ENCODE peak calls at places on chromosomes 4 and X, in ten cellular contexts. One of them, this sample, is unnamed.
A peak's percentile ranks its signal among the peaks of the same experiment; 100 is the strongest.

GRCh38 chr4:80302616-80303223 is 32.8 kb upstream of the CFAP299 start:
- DNase-seq in H1: no peak
- DNase-seq in psoas muscle: no peak
- DNase-seq in heart right ventricle: no peak
- DNase-seq in mucosa of descending colon: no peak
- DNase-seq in MM.1S: no peak
- DNase-seq in OCI-LY7: no peak
- DNase-seq in H9: no peak
- DNase-seq in Panc1: no peak
- DNase-seq in transverse colon: no peak
- DNase-seq in this sample: no peak

GRCh38 chr4:146633471-146633800 is 5.3 kb upstream of the POU4F2 start:
- DNase-seq in H1: no peak
- DNase-seq in psoas muscle: no peak
- DNase-seq in heart right ventricle: no peak
- DNase-seq in mucosa of descending colon: no peak
- DNase-seq in MM.1S: no peak
- DNase-seq in OCI-LY7: no peak
- DNase-seq in H9: no peak
- DNase-seq in Panc1: no peak
- DNase-seq in transverse colon: no peak
- DNase-seq in this sample: no peak

GRCh38 chr4:85677286-85677685 is 202.3 kb downstream of the ARHGAP24 start:
- DNase-seq in H1: no peak
- DNase-seq in psoas muscle: no peak
- DNase-seq in heart right ventricle: no peak
- DNase-seq in mucosa of descending colon: no peak
- DNase-seq in MM.1S: no peak
- DNase-seq in OCI-LY7: no peak
- DNase-seq in H9: no peak
- DNase-seq in Panc1: no peak
- DNase-seq in transverse colon: no peak
- DNase-seq in this sample: no peak

GRCh38 chr4:14719053-14719452 is 283.2 kb upstream of the CPEB2 start:
- DNase-seq in H1: no peak
- DNase-seq in psoas muscle: no peak
- DNase-seq in heart right ventricle: peak; percentile 7
- DNase-seq in mucosa of descending colon: peak; percentile 2
- DNase-seq in MM.1S: no peak
- DNase-seq in OCI-LY7: no peak
- DNase-seq in H9: no peak
- DNase-seq in Panc1: no peak
- DNase-seq in transverse colon: no peak
- DNase-seq in this sample: peak; percentile 8

GRCh38 chr4:185139736-185140135 is 3.3 kb upstream of the SLC25A4 start:
- DNase-seq in H1: no peak
- DNase-seq in psoas muscle: peak; percentile 65
- DNase-seq in heart right ventricle: no peak
- DNase-seq in mucosa of descending colon: no peak
- DNase-seq in MM.1S: no peak
- DNase-seq in OCI-LY7: no peak
- DNase-seq in H9: no peak
- DNase-seq in Panc1: no peak
- DNase-seq in transverse colon: no peak
- DNase-seq in this sample: no peak

GRCh38 chr4:77795339-77795738 is 23.8 kb downstream of the CNOT6L start:
- DNase-seq in H1: no peak
- DNase-seq in psoas muscle: no peak
- DNase-seq in heart right ventricle: no peak
- DNase-seq in mucosa of descending colon: no peak
- DNase-seq in MM.1S: no peak
- DNase-seq in OCI-LY7: no peak
- DNase-seq in H9: no peak
- DNase-seq in Panc1: no peak
- DNase-seq in transverse colon: no peak
- DNase-seq in this sample: no peak

GRCh38 chr4:176339936-176340761 is 20.4 kb downstream of the SPCS3 start:
- DNase-seq in H1: no peak
- DNase-seq in psoas muscle: no peak
- DNase-seq in heart right ventricle: no peak
- DNase-seq in mucosa of descending colon: no peak
- DNase-seq in MM.1S: no peak
- DNase-seq in OCI-LY7: no peak
- DNase-seq in H9: no peak
- DNase-seq in Panc1: no peak
- DNase-seq in transverse colon: no peak
- DNase-seq in this sample: no peak

GRCh38 chr4:76486588-76487276 is 51.7 kb downstream of the SHROOM3 start:
- DNase-seq in H1: no peak
- DNase-seq in psoas muscle: no peak
- DNase-seq in heart right ventricle: no peak
- DNase-seq in mucosa of descending colon: no peak
- DNase-seq in MM.1S: peak; percentile 78
- DNase-seq in OCI-LY7: no peak
- DNase-seq in H9: no peak
- DNase-seq in Panc1: no peak
- DNase-seq in transverse colon: no peak
- DNase-seq in this sample: no peak

GRCh38 chr4:54233697-54234496 is 4.8 kb downstream of the PDGFRA start:
- DNase-seq in H1: no peak
- DNase-seq in psoas muscle: peak; percentile 87
- DNase-seq in heart right ventricle: peak; percentile 73
- DNase-seq in mucosa of descending colon: peak; percentile 77
- DNase-seq in MM.1S: peak; percentile 78
- DNase-seq in OCI-LY7: peak; percentile 71
- DNase-seq in H9: peak; percentile 73
- DNase-seq in Panc1: peak; percentile 51
- DNase-seq in transverse colon: peak; percentile 80
- DNase-seq in this sample: peak; percentile 77

GRCh38 chr4:110344165-110344564 is 131.8 kb upstream of the ENPEP start:
- DNase-seq in H1: no peak
- DNase-seq in psoas muscle: no peak
- DNase-seq in heart right ventricle: no peak
- DNase-seq in mucosa of descending colon: peak; percentile 72
- DNase-seq in MM.1S: peak; percentile 39
- DNase-seq in OCI-LY7: no peak
- DNase-seq in H9: no peak
- DNase-seq in Panc1: no peak
- DNase-seq in transverse colon: peak; percentile 16
- DNase-seq in this sample: no peak

GRCh38 chrX:150690126-150690525 is 3.1 kb upstream of the MTMR1 start:
- DNase-seq in H1: no peak
- DNase-seq in psoas muscle: no peak
- DNase-seq in heart right ventricle: no peak
- DNase-seq in mucosa of descending colon: no peak
- DNase-seq in MM.1S: no peak
- DNase-seq in OCI-LY7: no peak
- DNase-seq in H9: no peak
- DNase-seq in Panc1: no peak
- DNase-seq in transverse colon: no peak
- DNase-seq in this sample: no peak

GRCh38 chr4:140358281-140358680 is 15.2 kb upstream of the SCOC start:
- DNase-seq in H1: no peak
- DNase-seq in psoas muscle: no peak
- DNase-seq in heart right ventricle: no peak
- DNase-seq in mucosa of descending colon: no peak
- DNase-seq in MM.1S: no peak
- DNase-seq in OCI-LY7: no peak
- DNase-seq in H9: no peak
- DNase-seq in Panc1: no peak
- DNase-seq in transverse colon: no peak
- DNase-seq in this sample: no peak

GRCh38 chr4:140357868-140358267 is 15.6 kb upstream of the SCOC start:
- DNase-seq in H1: no peak
- DNase-seq in psoas muscle: no peak
- DNase-seq in heart right ventricle: no peak
- DNase-seq in mucosa of descending colon: no peak
- DNase-seq in MM.1S: no peak
- DNase-seq in OCI-LY7: no peak
- DNase-seq in H9: no peak
- DNase-seq in Panc1: no peak
- DNase-seq in transverse colon: no peak
- DNase-seq in this sample: no peak

GRCh38 chr4:140363051-140363450 is 10.4 kb upstream of the SCOC start:
- DNase-seq in H1: no peak
- DNase-seq in psoas muscle: no peak
- DNase-seq in heart right ventricle: no peak
- DNase-seq in mucosa of descending colon: peak; percentile 61
- DNase-seq in MM.1S: no peak
- DNase-seq in OCI-LY7: no peak
- DNase-seq in H9: no peak
- DNase-seq in Panc1: no peak
- DNase-seq in transverse colon: peak; percentile 25
- DNase-seq in this sample: no peak

GRCh38 chr4:140361099-140361498 is 12.3 kb upstream of the SCOC start:
- DNase-seq in H1: no peak
- DNase-seq in psoas muscle: no peak
- DNase-seq in heart right ventricle: no peak
- DNase-seq in mucosa of descending colon: no peak
- DNase-seq in MM.1S: no peak
- DNase-seq in OCI-LY7: no peak
- DNase-seq in H9: no peak
- DNase-seq in Panc1: no peak
- DNase-seq in transverse colon: no peak
- DNase-seq in this sample: no peak

GRCh38 chr4:140359571-140360427 is 13.6 kb upstream of the SCOC start:
- DNase-seq in H1: peak; percentile 47
- DNase-seq in psoas muscle: peak; percentile 68
- DNase-seq in heart right ventricle: peak; percentile 69
- DNase-seq in mucosa of descending colon: peak; percentile 95
- DNase-seq in MM.1S: peak; percentile 84
- DNase-seq in OCI-LY7: peak; percentile 86
- DNase-seq in H9: peak; percentile 85
- DNase-seq in Panc1: peak; percentile 63
- DNase-seq in transverse colon: peak; percentile 82
- DNase-seq in this sample: peak; percentile 63
- H3K4me1 ChIP-seq in H1: no peaks in the 10 kb centered on the region
- H3K4me1 ChIP-seq in psoas muscle: no peaks in the 10 kb centered on the region
- H3K4me1 ChIP-seq in heart right ventricle: peaks cover 4% of the 10 kb centered on the region
- H3K4me1 ChIP-seq in mucosa of descending colon: peaks cover 22% of the 10 kb centered on the region
- H3K4me1 ChIP-seq in MM.1S: no peaks in the 10 kb centered on the region
- H3K4me1 ChIP-seq in OCI-LY7: no peaks in the 10 kb centered on the region
- H3K4me1 ChIP-seq in H9: no peaks in the 10 kb centered on the region
- H3K4me1 ChIP-seq in Panc1: no peaks in the 10 kb centered on the region
- H3K4me1 ChIP-seq in transverse colon: no peaks in the 10 kb centered on the region
- H3K4me1 ChIP-seq in this sample: no peaks in the 10 kb centered on the region

GRCh38 chr4:38819569-38819968 is 15.0 kb upstream of the TLR1 start:
- DNase-seq in H1: no peak
- DNase-seq in psoas muscle: no peak
- DNase-seq in heart right ventricle: no peak
- DNase-seq in mucosa of descending colon: no peak
- DNase-seq in MM.1S: no peak
- DNase-seq in OCI-LY7: no peak
- DNase-seq in H9: no peak
- DNase-seq in Panc1: no peak
- DNase-seq in transverse colon: no peak
- DNase-seq in this sample: no peak
- H3K4me1 ChIP-seq in H1: no peaks in the 10 kb centered on the region
- H3K4me1 ChIP-seq in psoas muscle: no peaks in the 10 kb centered on the region
- H3K4me1 ChIP-seq in heart right ventricle: no peaks in the 10 kb centered on the region
- H3K4me1 ChIP-seq in mucosa of descending colon: no peaks in the 10 kb centered on the region
- H3K4me1 ChIP-seq in MM.1S: peaks cover 12% of the 10 kb centered on the region
- H3K4me1 ChIP-seq in OCI-LY7: peaks cover 19% of the 10 kb centered on the region
- H3K4me1 ChIP-seq in H9: no peaks in the 10 kb centered on the region
- H3K4me1 ChIP-seq in Panc1: no peaks in the 10 kb centered on the region
- H3K4me1 ChIP-seq in transverse colon: no peaks in the 10 kb centered on the region
- H3K4me1 ChIP-seq in this sample: no peaks in the 10 kb centered on the region

GRCh38 chr4:142377345-142378091 is 468.6 kb downstream of the INPP4B start:
- DNase-seq in H1: no peak
- DNase-seq in psoas muscle: no peak
- DNase-seq in heart right ventricle: no peak
- DNase-seq in mucosa of descending colon: no peak
- DNase-seq in MM.1S: no peak
- DNase-seq in OCI-LY7: no peak
- DNase-seq in H9: no peak
- DNase-seq in Panc1: no peak
- DNase-seq in transverse colon: no peak
- DNase-seq in this sample: no peak

GRCh38 chr4:142376204-142376603 is 469.9 kb downstream of the INPP4B start:
- DNase-seq in H1: no peak
- DNase-seq in psoas muscle: no peak
- DNase-seq in heart right ventricle: no peak
- DNase-seq in mucosa of descending colon: no peak
- DNase-seq in MM.1S: no peak
- DNase-seq in OCI-LY7: no peak
- DNase-seq in H9: no peak
- DNase-seq in Panc1: no peak
- DNase-seq in transverse colon: no peak
- DNase-seq in this sample: no peak

GRCh38 chr4:142379277-142380051 is 466.6 kb downstream of the INPP4B start:
- DNase-seq in H1: no peak
- DNase-seq in psoas muscle: no peak
- DNase-seq in heart right ventricle: no peak
- DNase-seq in mucosa of descending colon: no peak
- DNase-seq in MM.1S: no peak
- DNase-seq in OCI-LY7: no peak
- DNase-seq in H9: no peak
- DNase-seq in Panc1: no peak
- DNase-seq in transverse colon: no peak
- DNase-seq in this sample: no peak

GRCh38 chr4:142380052-142380598 is 466.0 kb downstream of the INPP4B start:
- DNase-seq in H1: no peak
- DNase-seq in psoas muscle: no peak
- DNase-seq in heart right ventricle: no peak
- DNase-seq in mucosa of descending colon: no peak
- DNase-seq in MM.1S: no peak
- DNase-seq in OCI-LY7: no peak
- DNase-seq in H9: no peak
- DNase-seq in Panc1: no peak
- DNase-seq in transverse colon: no peak
- DNase-seq in this sample: no peak

GRCh38 chr4:142378179-142378578 is 467.9 kb downstream of the INPP4B start:
- DNase-seq in H1: no peak
- DNase-seq in psoas muscle: no peak
- DNase-seq in heart right ventricle: peak; percentile 12
- DNase-seq in mucosa of descending colon: no peak
- DNase-seq in MM.1S: no peak
- DNase-seq in OCI-LY7: no peak
- DNase-seq in H9: no peak
- DNase-seq in Panc1: no peak
- DNase-seq in transverse colon: no peak
- DNase-seq in this sample: no peak
- H3K4me1 ChIP-seq in H1: no peaks in the 10 kb centered on the region
- H3K4me1 ChIP-seq in psoas muscle: peaks cover 9% of the 10 kb centered on the region
- H3K4me1 ChIP-seq in heart right ventricle: peaks cover 58% of the 10 kb centered on the region
- H3K4me1 ChIP-seq in mucosa of descending colon: no peaks in the 10 kb centered on the region
- H3K4me1 ChIP-seq in MM.1S: no peaks in the 10 kb centered on the region
- H3K4me1 ChIP-seq in OCI-LY7: no peaks in the 10 kb centered on the region
- H3K4me1 ChIP-seq in H9: no peaks in the 10 kb centered on the region
- H3K4me1 ChIP-seq in Panc1: peaks cover 8% of the 10 kb centered on the region
- H3K4me1 ChIP-seq in transverse colon: peaks cover 8% of the 10 kb centered on the region
- H3K4me1 ChIP-seq in this sample: peaks cover 47% of the 10 kb centered on the region

DNA sequence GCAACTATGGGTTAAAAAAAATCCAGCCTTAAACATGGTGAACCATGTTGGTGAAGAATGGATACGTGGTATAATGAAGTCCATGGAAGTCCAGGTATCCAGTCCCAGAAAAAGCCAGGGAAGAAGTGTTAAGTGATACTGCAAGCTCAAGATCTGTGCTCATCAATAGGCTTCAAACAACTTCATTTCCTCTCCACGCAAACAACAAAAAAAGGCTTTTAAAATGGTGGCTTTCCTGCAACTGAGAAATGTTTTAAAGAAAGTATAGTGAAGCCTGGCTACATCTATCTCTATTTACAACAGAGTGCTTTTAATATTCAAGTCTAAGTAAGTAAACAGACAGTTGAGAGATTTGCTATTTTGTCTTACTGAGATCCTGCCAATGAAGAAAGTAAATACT is 1.6 kb downstream of the TAPT1 start:
- DNase-seq in H1: no peak
- DNase-seq in psoas muscle: no peak
- DNase-seq in heart right ventricle: no peak
- DNase-seq in mucosa of descending colon: no peak
- DNase-seq in MM.1S: no peak
- DNase-seq in OCI-LY7: no peak
- DNase-seq in H9: no peak
- DNase-seq in Panc1: no peak
- DNase-seq in transverse colon: no peak
- DNase-seq in this sample: no peak
- H3K4me1 ChIP-seq in H1: peaks cover 2% of the 10 kb centered on the region
- H3K4me1 ChIP-seq in psoas muscle: peaks cover 55% of the 10 kb centered on the region
- H3K4me1 ChIP-seq in heart right ventricle: peaks cover 62% of the 10 kb centered on the region
- H3K4me1 ChIP-seq in mucosa of descending colon: peaks cover 31% of the 10 kb centered on the region
- H3K4me1 ChIP-seq in MM.1S: peaks cover 16% of the 10 kb centered on the region
- H3K4me1 ChIP-seq in OCI-LY7: peaks cover 49% of the 10 kb centered on the region
- H3K4me1 ChIP-seq in H9: peaks cover 4% of the 10 kb centered on the region
- H3K4me1 ChIP-seq in Panc1: peaks cover 6% of the 10 kb centered on the region
- H3K4me1 ChIP-seq in transverse colon: peaks cover 39% of the 10 kb centered on the region
- H3K4me1 ChIP-seq in this sample: peaks cover 53% of the 10 kb centered on the region

This sample was measured in heart left ventricle.